ENCODE peak calls at places on chromosomes 5 and 9, in ten cellular contexts. One of them, this sample, is unnamed.

GRCh38 chr9:128414461-128414860 is 6.2 kb upstream of the CERCAM start:
- DNase-seq in GM12892: no peak
- DNase-seq in heart left ventricle: no peak
- DNase-seq in NCI-H1930: no peak
- DNase-seq in body of pancreas: no peak
- DNase-seq in NCI-H82: peak
- DNase-seq in Caki2: no peak
- DNase-seq in kidney tubule cell: no peak
- DNase-seq in activated B cell treated with CpG ODN at 0.5 μM for 24 hours: no peak
- DNase-seq in CD4-positive, CD25-positive, alpha-beta regulatory T cell: no peak
- DNase-seq in this sample: no peak

GRCh38 chr9:113857875-113858274 is 18.2 kb upstream of the ZNF618 start:
- DNase-seq in GM12892: no peak
- DNase-seq in heart left ventricle: no peak
- DNase-seq in NCI-H1930: no peak
- DNase-seq in body of pancreas: no peak
- DNase-seq in NCI-H82: no peak
- DNase-seq in Caki2: no peak
- DNase-seq in kidney tubule cell: no peak
- DNase-seq in activated B cell treated with CpG ODN at 0.5 μM for 24 hours: no peak
- DNase-seq in CD4-positive, CD25-positive, alpha-beta regulatory T cell: no peak
- DNase-seq in this sample: no peak

GRCh38 chr5:124480022-124480421 is 266.4 kb downstream of the ZNF608 start:
- DNase-seq in GM12892: no peak
- DNase-seq in heart left ventricle: no peak
- DNase-seq in NCI-H1930: no peak
- DNase-seq in body of pancreas: no peak
- DNase-seq in NCI-H82: peak
- DNase-seq in Caki2: no peak
- DNase-seq in kidney tubule cell: no peak
- DNase-seq in activated B cell treated with CpG ODN at 0.5 μM for 24 hours: no peak
- DNase-seq in CD4-positive, CD25-positive, alpha-beta regulatory T cell: no peak
- DNase-seq in this sample: no peak

GRCh38 chr9:112012026-112012902 is 115.7 kb downstream of the UGCG start:
- DNase-seq in GM12892: peak
- DNase-seq in heart left ventricle: no peak
- DNase-seq in NCI-H1930: no peak
- DNase-seq in body of pancreas: peak
- DNase-seq in NCI-H82: no peak
- DNase-seq in Caki2: peak
- DNase-seq in kidney tubule cell: peak
- DNase-seq in activated B cell treated with CpG ODN at 0.5 μM for 24 hours: no peak
- DNase-seq in CD4-positive, CD25-positive, alpha-beta regulatory T cell: peak
- DNase-seq in this sample: peak

GRCh38 chr5:132083065-132083678 is 9.6 kb downstream of the CSF2 start:
- DNase-seq in GM12892: no peak
- DNase-seq in heart left ventricle: no peak
- DNase-seq in NCI-H1930: no peak
- DNase-seq in body of pancreas: no peak
- DNase-seq in NCI-H82: no peak
- DNase-seq in Caki2: no peak
- DNase-seq in kidney tubule cell: no peak
- DNase-seq in activated B cell treated with CpG ODN at 0.5 μM for 24 hours: no peak
- DNase-seq in CD4-positive, CD25-positive, alpha-beta regulatory T cell: no peak
- DNase-seq in this sample: no peak

GRCh38 chr5:157471709-157472108 is 11.7 kb downstream of the NIPAL4 start:
- DNase-seq in GM12892: no peak
- DNase-seq in heart left ventricle: no peak
- DNase-seq in NCI-H1930: no peak
- DNase-seq in body of pancreas: no peak
- DNase-seq in NCI-H82: peak
- DNase-seq in Caki2: peak
- DNase-seq in kidney tubule cell: peak
- DNase-seq in activated B cell treated with CpG ODN at 0.5 μM for 24 hours: no peak
- DNase-seq in CD4-positive, CD25-positive, alpha-beta regulatory T cell: peak
- DNase-seq in this sample: no peak

GRCh38 chr9:2053883-2054845 is 39.0 kb downstream of the SMARCA2 start:
- DNase-seq in GM12892: peak
- DNase-seq in heart left ventricle: no peak
- DNase-seq in NCI-H1930: no peak
- DNase-seq in body of pancreas: no peak
- DNase-seq in NCI-H82: no peak
- DNase-seq in Caki2: peak
- DNase-seq in kidney tubule cell: peak
- DNase-seq in activated B cell treated with CpG ODN at 0.5 μM for 24 hours: peak
- DNase-seq in CD4-positive, CD25-positive, alpha-beta regulatory T cell: peak
- DNase-seq in this sample: peak

GRCh38 chr9:35905912-35906679 is at the start of gene HRCT1:
- DNase-seq in GM12892: no peak
- DNase-seq in heart left ventricle: peak
- DNase-seq in NCI-H1930: no peak
- DNase-seq in body of pancreas: peak
- DNase-seq in NCI-H82: no peak
- DNase-seq in Caki2: peak
- DNase-seq in kidney tubule cell: peak
- DNase-seq in activated B cell treated with CpG ODN at 0.5 μM for 24 hours: no peak
- DNase-seq in CD4-positive, CD25-positive, alpha-beta regulatory T cell: no peak
- DNase-seq in this sample: peak